ENCODE peak calls at places on chromosomes 7 and 10, in five cellular contexts. N, P, E, R and X are unnamed samples.

GRCh38 chr10:62244785-62245595 is 23.7 kb downstream of the RTKN2 start:
- DNase-seq in N (peak; percentile 64), P (no peak), E (peak; percentile 67), R (peak; percentile 24), X (peak; percentile 84)

GRCh38 chr10:59949608-59950007 is 43.3 kb upstream of the CCDC6 start:
- DNase-seq in E (no peak), R (no peak), P (no peak), N (no peak), X (no peak)

GRCh38 chr10:43648392-43649148 is at the start of gene ZNF32:
- DNase-seq in E (peak; percentile 88), R (peak; percentile 79), P (peak; percentile 94), N (no peak), X (peak; percentile 93)

GRCh38 chr10:109456566-109457361 is 466.5 kb downstream of the XPNPEP1 start:
- DNase-seq in E (peak; percentile 9), N (no peak), P (peak; percentile 69), R (no peak), X (peak; percentile 43)

GRCh38 chr10:84007482-84007881 is 131.8 kb upstream of the GHITM start:
- DNase-seq in P (no peak), E (no peak), R (no peak), N (no peak), X (no peak)

GRCh38 chr7:40544277-40544723 is 409.5 kb downstream of the SUGCT start:
- DNase-seq in E (no peak), P (no peak), R (no peak), N (peak; percentile 10), X (no peak)

GRCh38 chr10:109386921-109387320 is 536.4 kb downstream of the XPNPEP1 start:
- DNase-seq in P (no peak), N (no peak), E (no peak), R (no peak), X (no peak)

GRCh38 chr7:3910041-3910440 is 609.0 kb downstream of the SDK1 start:
- DNase-seq in P (no peak), N (no peak), R (no peak), E (no peak), X (no peak)

GRCh38 chr7:7681936-7682329 is 36.5 kb downstream of the RPA3 start:
- DNase-seq in P (no peak), R (no peak), E (no peak), N (no peak), X (peak; percentile 28)

GRCh38 chr7:125316451-125316850 is 386.8 kb upstream of the POT1 start:
- DNase-seq in P (no peak), E (peak; percentile 57), N (peak; percentile 25), R (no peak), X (peak; percentile 87)

GRCh38 chr10:34254596-34254995 is 560.5 kb downstream of the PARD3 start:
- DNase-seq in R (no peak), N (peak; percentile 78), P (no peak), E (peak; percentile 87), X (peak; percentile 19)

GRCh38 chr7:40469481-40469880 is 334.7 kb downstream of the SUGCT start:
- DNase-seq in R (no peak), N (peak; percentile 63), P (no peak), E (peak; percentile 48), X (no peak)

GRCh38 chr7:107961399-107961798 is 41.6 kb downstream of the LAMB1 start:
- DNase-seq in E (no peak), R (no peak), N (no peak), P (no peak), X (no peak)

GRCh38 chr7:32093415-32094408 is 23.5 kb upstream of the PDE1C start:
- DNase-seq in R (no peak), N (peak; percentile 97), E (peak; percentile 47), P (no peak), X (no peak)

GRCh38 chr10:103149991-103150622 is 43.0 kb downstream of the NT5C2 start:
- DNase-seq in E (no peak), R (no peak), P (no peak), N (no peak), X (no peak)